ENCODE peak calls at places on chromosome 21, in five cellular contexts. One of them, this sample, is unnamed.

GRCh38 chr21:39030127-39030884 is 152.9 kb downstream of the PSMG1 start:
- DNase-seq in AG10803: no peak
- DNase-seq in myocyte: no peak
- DNase-seq in caudate nucleus: no peak
- DNase-seq in iPS DF 6.9: peak; percentile 83
- DNase-seq in this sample: no peak

GRCh38 chr21:26909972-26910371 is 56.9 kb downstream of the ADAMTS5 start:
- DNase-seq in AG10803: no peak
- DNase-seq in myocyte: peak; percentile 40
- DNase-seq in caudate nucleus: no peak
- DNase-seq in iPS DF 6.9: peak; percentile 63
- DNase-seq in this sample: no peak

GRCh38 chr21:43343095-43343991 is 83.6 kb downstream of the SIK1 start:
- DNase-seq in AG10803: no peak
- DNase-seq in myocyte: no peak
- DNase-seq in caudate nucleus: no peak
- DNase-seq in iPS DF 6.9: no peak
- DNase-seq in this sample: no peak

GRCh38 chr21:30979054-30979453 is 59.2 kb downstream of the KRTAP19-8 start:
- DNase-seq in AG10803: no peak
- DNase-seq in myocyte: no peak
- DNase-seq in caudate nucleus: no peak
- DNase-seq in iPS DF 6.9: no peak
- DNase-seq in this sample: no peak

GRCh38 chr21:41207401-41208388 is 39.7 kb downstream of the BACE2 start:
- DNase-seq in AG10803: peak; percentile 75
- DNase-seq in myocyte: peak; percentile 12
- DNase-seq in caudate nucleus: no peak
- DNase-seq in iPS DF 6.9: no peak
- DNase-seq in this sample: peak; percentile 28

GRCh38 chr21:18801468-18801867 is 397.9 kb upstream of the TMPRSS15 start:
- DNase-seq in AG10803: no peak
- DNase-seq in myocyte: no peak
- DNase-seq in caudate nucleus: no peak
- DNase-seq in iPS DF 6.9: no peak
- DNase-seq in this sample: no peak

GRCh38 chr21:32626633-32627196 is 14.5 kb upstream of the CFAP298 start:
- DNase-seq in AG10803: peak; percentile 82
- DNase-seq in myocyte: peak; percentile 10
- DNase-seq in caudate nucleus: no peak
- DNase-seq in iPS DF 6.9: no peak
- DNase-seq in this sample: no peak

GRCh38 chr21:41427556-41427955 is 1.5 kb downstream of the MX1 start:
- DNase-seq in AG10803: no peak
- DNase-seq in myocyte: no peak
- DNase-seq in caudate nucleus: no peak
- DNase-seq in iPS DF 6.9: no peak
- DNase-seq in this sample: no peak

GRCh38 chr21:26207021-26207420 is 36.5 kb upstream of the APP start:
- DNase-seq in AG10803: no peak
- DNase-seq in myocyte: no peak
- DNase-seq in caudate nucleus: no peak
- DNase-seq in iPS DF 6.9: no peak
- DNase-seq in this sample: no peak

GRCh38 chr21:36554411-36555157 is 74.7 kb upstream of the CLDN14 start:
- DNase-seq in AG10803: no peak
- DNase-seq in myocyte: no peak
- DNase-seq in caudate nucleus: no peak
- DNase-seq in iPS DF 6.9: no peak
- DNase-seq in this sample: no peak

GRCh38 chr21:41950941-41951408 is 2.8 kb downstream of the C2CD2 start:
- DNase-seq in AG10803: no peak
- DNase-seq in myocyte: no peak
- DNase-seq in caudate nucleus: no peak
- DNase-seq in iPS DF 6.9: no peak
- DNase-seq in this sample: no peak

GRCh38 chr21:25862596-25862995 is 127.8 kb downstream of the GABPA start:
- DNase-seq in AG10803: peak; percentile 17
- DNase-seq in myocyte: peak; percentile 37
- DNase-seq in caudate nucleus: no peak
- DNase-seq in iPS DF 6.9: no peak
- DNase-seq in this sample: no peak

GRCh38 chr21:39125752-39126485 is 57.3 kb downstream of the PSMG1 start:
- DNase-seq in AG10803: peak; percentile 69
- DNase-seq in myocyte: peak; percentile 77
- DNase-seq in caudate nucleus: no peak
- DNase-seq in iPS DF 6.9: peak; percentile 77
- DNase-seq in this sample: peak; percentile 57

GRCh38 chr21:35933466-35933865 is 126.9 kb downstream of the SETD4 start:
- DNase-seq in AG10803: peak; percentile 95
- DNase-seq in myocyte: peak; percentile 66
- DNase-seq in caudate nucleus: no peak
- DNase-seq in iPS DF 6.9: peak; percentile 7
- DNase-seq in this sample: no peak

GRCh38 chr21:38208118-38208517 is 48.7 kb upstream of the KCNJ15 start:
- DNase-seq in AG10803: no peak
- DNase-seq in myocyte: no peak
- DNase-seq in caudate nucleus: no peak
- DNase-seq in iPS DF 6.9: no peak
- DNase-seq in this sample: no peak

GRCh38 chr21:46173573-46173972 is 10.7 kb downstream of the SPATC1L start:
- DNase-seq in AG10803: no peak
- DNase-seq in myocyte: no peak
- DNase-seq in caudate nucleus: no peak
- DNase-seq in iPS DF 6.9: no peak
- DNase-seq in this sample: no peak

GRCh38 chr21:36552458-36552800 is 72.5 kb upstream of the CLDN14 start:
- DNase-seq in AG10803: no peak
- DNase-seq in myocyte: no peak
- DNase-seq in caudate nucleus: no peak
- DNase-seq in iPS DF 6.9: no peak
- DNase-seq in this sample: no peak

GRCh38 chr21:30718239-30718909 is at the start of gene KRTAP21-3:
- DNase-seq in AG10803: no peak
- DNase-seq in myocyte: no peak
- DNase-seq in caudate nucleus: no peak
- DNase-seq in iPS DF 6.9: no peak
- DNase-seq in this sample: no peak

GRCh38 chr21:14303731-14304488 is 79.0 kb downstream of the HSPA13 start:
- DNase-seq in AG10803: no peak
- DNase-seq in myocyte: no peak
- DNase-seq in caudate nucleus: no peak
- DNase-seq in iPS DF 6.9: no peak
- DNase-seq in this sample: no peak

GRCh38 chr21:35303085-35303484 is 254.0 kb upstream of the RUNX1 start:
- DNase-seq in AG10803: peak; percentile 86
- DNase-seq in myocyte: peak; percentile 86
- DNase-seq in caudate nucleus: no peak
- DNase-seq in iPS DF 6.9: no peak
- DNase-seq in this sample: no peak

GRCh38 chr21:45299026-45299863 is 11.6 kb upstream of the POFUT2 start:
- DNase-seq in AG10803: no peak
- DNase-seq in myocyte: no peak
- DNase-seq in caudate nucleus: no peak
- DNase-seq in iPS DF 6.9: no peak
- DNase-seq in this sample: no peak

GRCh38 chr21:33971492-33972013 is 55.9 kb upstream of the ATP5PO start:
- DNase-seq in AG10803: peak; percentile 46
- DNase-seq in myocyte: peak; percentile 49
- DNase-seq in caudate nucleus: no peak
- DNase-seq in iPS DF 6.9: no peak
- DNase-seq in this sample: no peak

GRCh38 chr21:29372063-29372802 is 73.5 kb downstream of the BACH1 start:
- DNase-seq in AG10803: peak; percentile 77
- DNase-seq in myocyte: peak; percentile 89
- DNase-seq in caudate nucleus: no peak
- DNase-seq in iPS DF 6.9: peak; percentile 45
- DNase-seq in this sample: peak; percentile 27

GRCh38 chr21:20856926-20857325 is 141.3 kb upstream of the NCAM2 start:
- DNase-seq in AG10803: no peak
- DNase-seq in myocyte: no peak
- DNase-seq in caudate nucleus: no peak
- DNase-seq in iPS DF 6.9: no peak
- DNase-seq in this sample: no peak

GRCh38 chr21:43942621-43943020 is 69.5 kb upstream of the TRAPPC10 start:
- DNase-seq in AG10803: no peak
- DNase-seq in myocyte: no peak
- DNase-seq in caudate nucleus: no peak
- DNase-seq in iPS DF 6.9: no peak
- DNase-seq in this sample: no peak

GRCh38 chr21:27772816-27773215 is 805.9 kb upstream of the ADAMTS5 start:
- DNase-seq in AG10803: peak; percentile 89
- DNase-seq in myocyte: no peak
- DNase-seq in caudate nucleus: no peak
- DNase-seq in iPS DF 6.9: no peak
- DNase-seq in this sample: no peak

GRCh38 chr21:29819675-29820337 is 120.0 kb downstream of the GRIK1 start:
- DNase-seq in AG10803: no peak
- DNase-seq in myocyte: no peak
- DNase-seq in caudate nucleus: no peak
- DNase-seq in iPS DF 6.9: no peak
- DNase-seq in this sample: no peak

GRCh38 chr21:46557919-46558392 is 46.9 kb downstream of the S100B start:
- DNase-seq in AG10803: no peak
- DNase-seq in myocyte: no peak
- DNase-seq in caudate nucleus: no peak
- DNase-seq in iPS DF 6.9: no peak
- DNase-seq in this sample: no peak

GRCh38 chr21:43269981-43270670 is 101.3 kb downstream of the CRYAA start:
- DNase-seq in AG10803: no peak
- DNase-seq in myocyte: no peak
- DNase-seq in caudate nucleus: no peak
- DNase-seq in iPS DF 6.9: no peak
- DNase-seq in this sample: no peak

GRCh38 chr21:33755354-33755753 is 113.1 kb downstream of the ITSN1 start:
- DNase-seq in AG10803: no peak
- DNase-seq in myocyte: no peak
- DNase-seq in caudate nucleus: no peak
- DNase-seq in iPS DF 6.9: no peak
- DNase-seq in this sample: no peak

GRCh38 chr21:38712076-38712475 is 93.7 kb upstream of the ETS2 start:
- DNase-seq in AG10803: peak; percentile 54
- DNase-seq in myocyte: peak; percentile 42
- DNase-seq in caudate nucleus: no peak
- DNase-seq in iPS DF 6.9: peak; percentile 37
- DNase-seq in this sample: peak; percentile 33

GRCh38 chr21:45598109-45598508 is 45.4 kb upstream of the PCBP3 start:
- DNase-seq in AG10803: no peak
- DNase-seq in myocyte: no peak
- DNase-seq in caudate nucleus: no peak
- DNase-seq in iPS DF 6.9: no peak
- DNase-seq in this sample: no peak

GRCh38 chr21:34029724-34030528 is 43.5 kb upstream of the MRPS6 start:
- DNase-seq in AG10803: peak; percentile 68
- DNase-seq in myocyte: no peak
- DNase-seq in caudate nucleus: peak; percentile 2
- DNase-seq in iPS DF 6.9: peak; percentile 76
- DNase-seq in this sample: no peak

GRCh38 chr21:42621166-42621827 is 32.1 kb upstream of the PDE9A start:
- DNase-seq in AG10803: no peak
- DNase-seq in myocyte: no peak
- DNase-seq in caudate nucleus: no peak
- DNase-seq in iPS DF 6.9: no peak
- DNase-seq in this sample: no peak

GRCh38 chr21:29342394-29342957 is 43.8 kb downstream of the BACH1 start:
- DNase-seq in AG10803: peak; percentile 92
- DNase-seq in myocyte: peak; percentile 89
- DNase-seq in caudate nucleus: no peak
- DNase-seq in iPS DF 6.9: no peak
- DNase-seq in this sample: no peak